ENCODE peak calls at places on chromosomes 6 and 20, in eight cellular contexts. O, M, H, I, Z, V, D and J are unnamed samples. For H3K4me1, the result is how much of the 10 kb centered on the place peaks cover.

GRCh38 chr6:73144516-73144915 is 80.8 kb downstream of the KHDC1L start:
- DNase-seq in O (no peak), M (no peak), H (no peak), I (no peak), Z (no peak), V (no peak), D (no peak), J (no peak)

GRCh38 chr6:51608932-51609331 is 478.5 kb downstream of the PKHD1 start:
- DNase-seq in O (no peak), M (no peak), H (no peak), I (no peak), Z (no peak), V (no peak), D (no peak), J (no peak)

GRCh38 chr20:36407196-36407733 is 101.1 kb downstream of the DLGAP4 start:
- DNase-seq in O (no peak), M (no peak), H (no peak), I (no peak), Z (no peak), V (no peak), D (no peak), J (no peak)

GRCh38 chr6:116402108-116402507 is 31.4 kb downstream of the DSE start:
- DNase-seq in O (no peak), M (no peak), H (no peak), I (no peak), Z (no peak), V (no peak), D (no peak), J (no peak)

GRCh38 chr6:41371461-41371991 is 36.1 kb downstream of the NCR2 start:
- DNase-seq in O (peak), M (no peak), H (peak), I (no peak), Z (no peak), V (no peak), D (peak), J (peak)

GRCh38 chr6:142262231-142262630 is 39.6 kb upstream of the ADGRG6 start:
- DNase-seq in O (no peak), M (no peak), H (no peak), I (no peak), Z (no peak), V (no peak), D (no peak), J (no peak)

GRCh38 chr6:90222724-90223198 is 73.9 kb downstream of the BACH2 start:
- DNase-seq in O (no peak), M (no peak), H (no peak), I (no peak), Z (no peak), V (no peak), D (no peak), J (no peak)

GRCh38 chr6:154509421-154510143 is 903 bp downstream of the CNKSR3 start:
- DNase-seq in O (peak), M (no peak), H (peak), I (no peak), Z (no peak), V (peak), D (peak), J (peak)

GRCh38 chr6:128208078-128208477 is 307.2 kb upstream of the THEMIS start:
- DNase-seq in O (no peak), M (no peak), H (no peak), I (no peak), Z (no peak), V (no peak), D (no peak), J (no peak)

GRCh38 chr6:62059898-62060297 is 226.1 kb downstream of the KHDRBS2 start:
- DNase-seq in O (no peak), M (no peak), H (no peak), I (no peak), Z (no peak), V (no peak), D (no peak), J (no peak)

DNA sequence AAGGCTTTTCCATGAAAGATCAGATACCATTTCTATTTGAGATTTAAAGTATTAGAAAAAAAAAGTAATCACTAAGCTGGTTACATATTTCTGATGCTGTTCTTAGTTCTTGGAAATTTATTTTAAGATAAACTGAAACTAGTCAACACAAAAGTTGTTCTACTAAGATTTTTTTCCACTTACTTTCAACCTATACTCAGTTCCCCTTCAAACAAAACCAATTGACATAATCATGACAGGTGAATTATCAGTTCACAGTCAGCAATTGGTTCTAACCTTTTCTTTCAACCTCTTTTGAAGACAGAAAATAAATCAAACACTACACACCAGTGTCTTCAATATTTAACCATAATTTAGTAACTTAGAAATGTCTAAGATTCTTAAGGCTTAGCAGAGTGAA is 228.7 kb downstream of the KHDRBS2 start:
- DNase-seq in O (no peak), M (no peak), H (no peak), I (no peak), Z (no peak), V (no peak), D (no peak), J (no peak)
- H3K4me3 ChIP-seq in O (no peak), M (no peak), H (no peak), I (no peak), Z (no peak), V (no peak), D (no peak), J (no peak)

GRCh38 chr6:46629698-46630097 is 22.9 kb downstream of the CYP39A1 start:
- DNase-seq in O (no peak), M (no peak), H (no peak), I (no peak), Z (no peak), V (no peak), D (no peak), J (no peak)

GRCh38 chr6:46626228-46626909 is 26.2 kb downstream of the CYP39A1 start:
- DNase-seq in O (no peak), M (no peak), H (no peak), I (no peak), Z (no peak), V (no peak), D (no peak), J (peak)

GRCh38 chr6:46626976-46627375 is 25.6 kb downstream of the CYP39A1 start:
- DNase-seq in O (no peak), M (no peak), H (no peak), I (no peak), Z (no peak), V (no peak), D (no peak), J (no peak)

GRCh38 chr6:46628976-46629375 is 23.6 kb downstream of the CYP39A1 start:
- DNase-seq in O (no peak), M (no peak), H (no peak), I (no peak), Z (no peak), V (no peak), D (no peak), J (no peak)

DNA sequence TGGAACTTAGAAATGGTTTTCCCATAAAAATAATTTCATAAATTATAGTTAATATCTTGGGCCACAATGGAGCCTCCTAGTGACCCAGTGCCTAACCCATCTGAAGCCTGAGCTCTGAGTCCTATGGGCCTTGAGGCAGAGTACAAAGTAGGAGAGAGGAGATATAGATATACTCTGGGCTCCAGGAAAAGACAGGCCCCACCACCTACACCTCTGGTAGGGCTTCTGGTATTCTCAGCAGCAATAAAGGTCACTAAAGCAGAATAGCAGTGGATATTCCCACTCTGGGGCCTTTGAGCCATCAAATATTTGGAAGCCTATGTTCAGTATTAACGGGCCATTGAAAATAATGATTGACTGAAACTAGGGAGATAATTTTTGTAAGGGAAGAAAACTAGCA is 24.1 kb downstream of the CYP39A1 start:
- DNase-seq in O (no peak), M (no peak), H (no peak), I (no peak), Z (no peak), V (no peak), D (no peak), J (no peak)
- H3K4me1 ChIP-seq in O (under half), M (under half), H (under half), I (under half), Z (under half), V (under half), D (under half), J (under half)

GRCh38 chr6:158043586-158044524 is 62.2 kb downstream of the SYNJ2 start:
- DNase-seq in O (peak), M (peak), H (no peak), I (no peak), Z (no peak), V (peak), D (peak), J (peak)
- H3K4me3 ChIP-seq in O (peak), M (no peak), H (no peak), I (no peak), Z (no peak), V (no peak), D (no peak), J (no peak)

DNA sequence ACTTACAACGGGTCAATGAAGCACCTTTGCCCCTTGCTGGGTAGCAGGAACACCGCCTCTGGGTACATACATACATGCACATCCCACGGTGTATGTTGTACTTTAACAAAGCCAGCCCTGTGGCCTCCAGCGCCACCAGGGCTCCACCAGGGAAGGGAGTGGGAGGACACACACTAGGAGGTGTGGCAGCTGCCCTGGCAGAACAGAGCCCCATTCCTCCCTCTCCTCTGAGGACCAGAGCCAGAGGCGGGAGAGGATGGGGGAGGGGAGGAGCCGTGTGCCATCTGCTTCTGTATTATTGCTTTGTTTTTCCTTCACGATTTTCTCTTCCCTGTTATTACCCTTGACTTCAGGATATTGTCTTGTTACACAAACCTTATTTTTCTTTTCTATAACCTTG is 105.8 kb upstream of the TRAF3IP2 start:
- DNase-seq in O (peak), M (no peak), H (peak), I (no peak), Z (no peak), V (no peak), D (peak), J (peak)
- H3K4me1 ChIP-seq in O (under half), M (half or more), H (under half), I (under half), Z (under half), V (under half), D (under half), J (under half)

DNA sequence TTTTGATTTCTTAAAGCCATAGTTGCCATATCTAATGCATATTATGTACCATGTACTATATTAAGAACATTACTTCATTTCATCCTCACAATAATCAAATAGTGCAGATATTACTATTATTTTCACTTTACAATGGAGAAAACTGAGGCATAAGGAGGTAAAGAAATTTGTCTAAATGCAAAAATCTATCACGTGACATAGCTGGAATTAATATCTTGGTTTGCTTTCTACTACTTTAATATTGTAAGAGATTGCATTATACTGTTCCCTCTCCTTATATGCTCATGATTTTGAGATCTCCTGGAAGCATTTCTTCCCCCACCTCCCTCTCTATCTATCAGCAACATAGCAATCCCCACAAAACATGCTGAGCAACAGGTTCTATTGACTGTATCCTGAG is 330.8 kb upstream of the SPTLC3 start:
- DNase-seq in O (no peak), M (no peak), H (no peak), I (no peak), Z (no peak), V (no peak), D (no peak), J (no peak)
- H3K4me3 ChIP-seq in O (no peak), M (no peak), H (no peak), I (no peak), Z (no peak), V (no peak), D (no peak), J (no peak)